ENCODE peak calls at places on chromosomes 7 and 10, in ten cellular contexts. One of them, this sample, is unnamed.

GRCh38 chr7:134742688-134743350 is 36.6 kb upstream of the CALD1 start:
- DNase-seq in NCI-H1417: no peak
- DNase-seq in astrocyte of the hippocampus: peak
- DNase-seq in neural crest cell: no peak
- DNase-seq in Kasumi-1: no peak
- DNase-seq in G401: no peak
- DNase-seq in activated T-cell treated with anti-CD3 and anti-CD28 coated beads, Interleukin-2, amount 50 U/mL, for 1 hour: no peak
- DNase-seq in left colon: no peak
- DNase-seq in colonic mucosa: peak
- DNase-seq in bronchial epithelial cell: no peak
- DNase-seq in this sample: no peak

GRCh38 chr10:101840741-101841453 is 2.7 kb downstream of the KCNIP2 start:
- DNase-seq in colonic mucosa: peak
- DNase-seq in bronchial epithelial cell: peak
- DNase-seq in Kasumi-1: peak
- DNase-seq in neural crest cell: peak
- DNase-seq in astrocyte of the hippocampus: peak
- DNase-seq in G401: peak
- DNase-seq in activated T-cell treated with anti-CD3 and anti-CD28 coated beads, Interleukin-2, amount 50 U/mL, for 1 hour: peak
- DNase-seq in NCI-H1417: peak
- DNase-seq in left colon: peak
- DNase-seq in this sample: peak

GRCh38 chr10:116910924-116911323 is 61.6 kb downstream of the ENO4 start:
- DNase-seq in neural crest cell: no peak
- DNase-seq in left colon: no peak
- DNase-seq in astrocyte of the hippocampus: no peak
- DNase-seq in G401: no peak
- DNase-seq in bronchial epithelial cell: no peak
- DNase-seq in colonic mucosa: no peak
- DNase-seq in activated T-cell treated with anti-CD3 and anti-CD28 coated beads, Interleukin-2, amount 50 U/mL, for 1 hour: no peak
- DNase-seq in Kasumi-1: no peak
- DNase-seq in NCI-H1417: no peak
- DNase-seq in this sample: no peak

GRCh38 chr10:132539431-132539839 is 1.8 kb downstream of the INPP5A start:
- DNase-seq in neural crest cell: no peak
- DNase-seq in Kasumi-1: no peak
- DNase-seq in left colon: peak
- DNase-seq in G401: peak
- DNase-seq in NCI-H1417: peak
- DNase-seq in astrocyte of the hippocampus: peak
- DNase-seq in bronchial epithelial cell: no peak
- DNase-seq in colonic mucosa: no peak
- DNase-seq in activated T-cell treated with anti-CD3 and anti-CD28 coated beads, Interleukin-2, amount 50 U/mL, for 1 hour: peak
- DNase-seq in this sample: peak

GRCh38 chr10:37654466-37654865 is 202.9 kb downstream of the ZNF248 start:
- DNase-seq in activated T-cell treated with anti-CD3 and anti-CD28 coated beads, Interleukin-2, amount 50 U/mL, for 1 hour: no peak
- DNase-seq in left colon: no peak
- DNase-seq in colonic mucosa: no peak
- DNase-seq in neural crest cell: no peak
- DNase-seq in Kasumi-1: no peak
- DNase-seq in bronchial epithelial cell: no peak
- DNase-seq in NCI-H1417: no peak
- DNase-seq in G401: no peak
- DNase-seq in astrocyte of the hippocampus: no peak
- DNase-seq in this sample: no peak

GRCh38 chr7:45230611-45231165 is 73.1 kb downstream of the RAMP3 start:
- DNase-seq in Kasumi-1: no peak
- DNase-seq in colonic mucosa: no peak
- DNase-seq in NCI-H1417: no peak
- DNase-seq in activated T-cell treated with anti-CD3 and anti-CD28 coated beads, Interleukin-2, amount 50 U/mL, for 1 hour: no peak
- DNase-seq in left colon: no peak
- DNase-seq in G401: no peak
- DNase-seq in astrocyte of the hippocampus: no peak
- DNase-seq in bronchial epithelial cell: no peak
- DNase-seq in neural crest cell: no peak
- DNase-seq in this sample: no peak

GRCh38 chr10:124695259-124695658 is 48.9 kb downstream of the FAM53B start:
- DNase-seq in activated T-cell treated with anti-CD3 and anti-CD28 coated beads, Interleukin-2, amount 50 U/mL, for 1 hour: no peak
- DNase-seq in NCI-H1417: no peak
- DNase-seq in bronchial epithelial cell: no peak
- DNase-seq in G401: no peak
- DNase-seq in astrocyte of the hippocampus: no peak
- DNase-seq in left colon: no peak
- DNase-seq in colonic mucosa: no peak
- DNase-seq in Kasumi-1: no peak
- DNase-seq in neural crest cell: no peak
- DNase-seq in this sample: no peak

GRCh38 chr7:45178241-45179225 is 20.9 kb downstream of the RAMP3 start:
- DNase-seq in G401: no peak
- DNase-seq in bronchial epithelial cell: no peak
- DNase-seq in NCI-H1417: no peak
- DNase-seq in activated T-cell treated with anti-CD3 and anti-CD28 coated beads, Interleukin-2, amount 50 U/mL, for 1 hour: peak
- DNase-seq in Kasumi-1: no peak
- DNase-seq in astrocyte of the hippocampus: no peak
- DNase-seq in colonic mucosa: no peak
- DNase-seq in left colon: no peak
- DNase-seq in neural crest cell: no peak
- DNase-seq in this sample: peak

GRCh38 chr10:5545011-5545410 is 20.2 kb downstream of the CALML3 start:
- DNase-seq in neural crest cell: no peak
- DNase-seq in left colon: peak
- DNase-seq in colonic mucosa: no peak
- DNase-seq in NCI-H1417: no peak
- DNase-seq in astrocyte of the hippocampus: no peak
- DNase-seq in activated T-cell treated with anti-CD3 and anti-CD28 coated beads, Interleukin-2, amount 50 U/mL, for 1 hour: no peak
- DNase-seq in G401: no peak
- DNase-seq in Kasumi-1: no peak
- DNase-seq in bronchial epithelial cell: no peak
- DNase-seq in this sample: peak

GRCh38 chr10:68606918-68607317 is 46.8 kb downstream of the TET1 start:
- DNase-seq in colonic mucosa: no peak
- DNase-seq in bronchial epithelial cell: no peak
- DNase-seq in left colon: no peak
- DNase-seq in NCI-H1417: no peak
- DNase-seq in Kasumi-1: no peak
- DNase-seq in activated T-cell treated with anti-CD3 and anti-CD28 coated beads, Interleukin-2, amount 50 U/mL, for 1 hour: no peak
- DNase-seq in neural crest cell: no peak
- DNase-seq in G401: no peak
- DNase-seq in astrocyte of the hippocampus: no peak
- DNase-seq in this sample: no peak

GRCh38 chr7:134712196-134712595 is 65.5 kb downstream of the BPGM start:
- DNase-seq in colonic mucosa: no peak
- DNase-seq in left colon: no peak
- DNase-seq in activated T-cell treated with anti-CD3 and anti-CD28 coated beads, Interleukin-2, amount 50 U/mL, for 1 hour: no peak
- DNase-seq in NCI-H1417: no peak
- DNase-seq in G401: no peak
- DNase-seq in astrocyte of the hippocampus: peak
- DNase-seq in neural crest cell: no peak
- DNase-seq in bronchial epithelial cell: no peak
- DNase-seq in Kasumi-1: no peak
- DNase-seq in this sample: no peak

GRCh38 chr10:60979667-60980104 is 35.7 kb upstream of the RHOBTB1 start:
- DNase-seq in bronchial epithelial cell: no peak
- DNase-seq in astrocyte of the hippocampus: no peak
- DNase-seq in G401: no peak
- DNase-seq in left colon: no peak
- DNase-seq in activated T-cell treated with anti-CD3 and anti-CD28 coated beads, Interleukin-2, amount 50 U/mL, for 1 hour: no peak
- DNase-seq in colonic mucosa: no peak
- DNase-seq in neural crest cell: no peak
- DNase-seq in NCI-H1417: no peak
- DNase-seq in Kasumi-1: no peak
- DNase-seq in this sample: no peak

GRCh38 chr7:80890839-80891544 is 27.9 kb downstream of the SEMA3C start:
- DNase-seq in astrocyte of the hippocampus: no peak
- DNase-seq in colonic mucosa: no peak
- DNase-seq in activated T-cell treated with anti-CD3 and anti-CD28 coated beads, Interleukin-2, amount 50 U/mL, for 1 hour: no peak
- DNase-seq in Kasumi-1: no peak
- DNase-seq in bronchial epithelial cell: no peak
- DNase-seq in NCI-H1417: no peak
- DNase-seq in G401: no peak
- DNase-seq in left colon: no peak
- DNase-seq in neural crest cell: no peak
- DNase-seq in this sample: no peak

GRCh38 chr10:102586858-102587257 is 57.4 kb upstream of the TRIM8 start:
- DNase-seq in left colon: no peak
- DNase-seq in G401: no peak
- DNase-seq in Kasumi-1: no peak
- DNase-seq in neural crest cell: no peak
- DNase-seq in activated T-cell treated with anti-CD3 and anti-CD28 coated beads, Interleukin-2, amount 50 U/mL, for 1 hour: no peak
- DNase-seq in colonic mucosa: no peak
- DNase-seq in NCI-H1417: no peak
- DNase-seq in bronchial epithelial cell: no peak
- DNase-seq in astrocyte of the hippocampus: no peak
- DNase-seq in this sample: no peak

GRCh38 chr10:59433720-59434428 is 71.5 kb upstream of the FAM13C start:
- DNase-seq in Kasumi-1: no peak
- DNase-seq in activated T-cell treated with anti-CD3 and anti-CD28 coated beads, Interleukin-2, amount 50 U/mL, for 1 hour: no peak
- DNase-seq in G401: no peak
- DNase-seq in bronchial epithelial cell: peak
- DNase-seq in astrocyte of the hippocampus: peak
- DNase-seq in left colon: no peak
- DNase-seq in neural crest cell: no peak
- DNase-seq in colonic mucosa: no peak
- DNase-seq in NCI-H1417: no peak
- DNase-seq in this sample: no peak

GRCh38 chr10:97297556-97298222 is 5.3 kb upstream of the ARHGAP19 start:
- DNase-seq in NCI-H1417: no peak
- DNase-seq in astrocyte of the hippocampus: peak
- DNase-seq in neural crest cell: no peak
- DNase-seq in left colon: no peak
- DNase-seq in bronchial epithelial cell: no peak
- DNase-seq in activated T-cell treated with anti-CD3 and anti-CD28 coated beads, Interleukin-2, amount 50 U/mL, for 1 hour: no peak
- DNase-seq in Kasumi-1: no peak
- DNase-seq in colonic mucosa: no peak
- DNase-seq in G401: no peak
- DNase-seq in this sample: no peak

GRCh38 chr10:64753516-64753915 is 1232.3 kb downstream of the REEP3 start:
- DNase-seq in NCI-H1417: no peak
- DNase-seq in colonic mucosa: no peak
- DNase-seq in G401: no peak
- DNase-seq in neural crest cell: no peak
- DNase-seq in Kasumi-1: no peak
- DNase-seq in astrocyte of the hippocampus: no peak
- DNase-seq in bronchial epithelial cell: no peak
- DNase-seq in left colon: no peak
- DNase-seq in activated T-cell treated with anti-CD3 and anti-CD28 coated beads, Interleukin-2, amount 50 U/mL, for 1 hour: no peak
- DNase-seq in this sample: no peak

GRCh38 chr10:21732067-21732772 is 198.2 kb downstream of the MLLT10 start:
- DNase-seq in NCI-H1417: no peak
- DNase-seq in activated T-cell treated with anti-CD3 and anti-CD28 coated beads, Interleukin-2, amount 50 U/mL, for 1 hour: no peak
- DNase-seq in astrocyte of the hippocampus: peak
- DNase-seq in Kasumi-1: peak
- DNase-seq in G401: peak
- DNase-seq in neural crest cell: peak
- DNase-seq in bronchial epithelial cell: peak
- DNase-seq in colonic mucosa: no peak
- DNase-seq in left colon: no peak
- DNase-seq in this sample: peak

GRCh38 chr7:65980478-65981250 is 1.3 kb downstream of the GUSB start:
- DNase-seq in G401: no peak
- DNase-seq in bronchial epithelial cell: no peak
- DNase-seq in Kasumi-1: peak
- DNase-seq in left colon: peak
- DNase-seq in activated T-cell treated with anti-CD3 and anti-CD28 coated beads, Interleukin-2, amount 50 U/mL, for 1 hour: peak
- DNase-seq in astrocyte of the hippocampus: peak
- DNase-seq in NCI-H1417: no peak
- DNase-seq in colonic mucosa: peak
- DNase-seq in neural crest cell: no peak
- DNase-seq in this sample: no peak

GRCh38 chr7:139431459-139431858 is 52.0 kb downstream of the KLRG2 start:
- DNase-seq in Kasumi-1: no peak
- DNase-seq in colonic mucosa: no peak
- DNase-seq in bronchial epithelial cell: peak
- DNase-seq in G401: no peak
- DNase-seq in activated T-cell treated with anti-CD3 and anti-CD28 coated beads, Interleukin-2, amount 50 U/mL, for 1 hour: no peak
- DNase-seq in neural crest cell: no peak
- DNase-seq in NCI-H1417: no peak
- DNase-seq in left colon: no peak
- DNase-seq in astrocyte of the hippocampus: peak
- DNase-seq in this sample: no peak

GRCh38 chr10:122911889-122912484 is 1.6 kb downstream of the FAM24A start:
- DNase-seq in neural crest cell: peak
- DNase-seq in left colon: no peak
- DNase-seq in activated T-cell treated with anti-CD3 and anti-CD28 coated beads, Interleukin-2, amount 50 U/mL, for 1 hour: peak
- DNase-seq in G401: no peak
- DNase-seq in colonic mucosa: peak
- DNase-seq in astrocyte of the hippocampus: peak
- DNase-seq in bronchial epithelial cell: peak
- DNase-seq in Kasumi-1: peak
- DNase-seq in NCI-H1417: no peak
- DNase-seq in this sample: no peak

GRCh38 chr7:157235357-157236018 is 96.8 kb downstream of the UBE3C start:
- DNase-seq in neural crest cell: no peak
- DNase-seq in colonic mucosa: no peak
- DNase-seq in Kasumi-1: no peak
- DNase-seq in left colon: no peak
- DNase-seq in G401: no peak
- DNase-seq in NCI-H1417: no peak
- DNase-seq in astrocyte of the hippocampus: peak
- DNase-seq in bronchial epithelial cell: peak
- DNase-seq in activated T-cell treated with anti-CD3 and anti-CD28 coated beads, Interleukin-2, amount 50 U/mL, for 1 hour: no peak
- DNase-seq in this sample: no peak

GRCh38 chr7:90594791-90595317 is 1.3 kb upstream of the CDK14 start:
- DNase-seq in G401: peak
- DNase-seq in neural crest cell: no peak
- DNase-seq in left colon: no peak
- DNase-seq in astrocyte of the hippocampus: peak
- DNase-seq in activated T-cell treated with anti-CD3 and anti-CD28 coated beads, Interleukin-2, amount 50 U/mL, for 1 hour: no peak
- DNase-seq in Kasumi-1: no peak
- DNase-seq in colonic mucosa: no peak
- DNase-seq in NCI-H1417: no peak
- DNase-seq in bronchial epithelial cell: peak
- DNase-seq in this sample: no peak